ENCODE peak calls at places on chromosomes 11 and 22, in five cellular contexts. T, M, O, Z and Q are unnamed samples. For H3K9me3, the result is how much of the 10 kb centered on the place peaks cover.

GRCh38 chr22:20036535-20037392 is 15.9 kb downstream of the TANGO2 start:
- DNase-seq in T (no peak), Z (no peak), M (no peak), O (no peak), Q (no peak)

GRCh38 chr11:15199693-15200092 is 85.0 kb downstream of the INSC start:
- DNase-seq in M (peak), O (peak), T (peak), Z (no peak), Q (peak)

GRCh38 chr11:130636672-130637463 is 188.4 kb downstream of the ADAMTS15 start:
- DNase-seq in Z (no peak), O (no peak), M (no peak), T (no peak), Q (no peak)

GRCh38 chr11:10818594-10818993 is 9.9 kb upstream of the EIF4G2 start:
- DNase-seq in O (no peak), M (no peak), T (no peak), Z (no peak), Q (no peak)

GRCh38 chr11:128716661-128717210 is 22.9 kb downstream of the FLI1 start:
- DNase-seq in Z (peak), M (no peak), T (no peak), O (no peak), Q (no peak)

GRCh38 chr11:16392646-16393045 is 36.3 kb upstream of the SOX6 start:
- DNase-seq in O (no peak), Z (no peak), M (no peak), T (no peak), Q (no peak)

GRCh38 chr11:116870054-116870453 is 32.6 kb upstream of the APOA1 start:
- DNase-seq in T (no peak), M (no peak), Z (no peak), O (no peak), Q (no peak)

GRCh38 chr11:86370171-86370570 is 4.5 kb upstream of the CCDC81 start:
- DNase-seq in T (no peak), Z (no peak), O (no peak), M (no peak), Q (peak)

GRCh38 chr11:75931124-75931523 is 116.1 kb downstream of the UVRAG start:
- DNase-seq in M (no peak), O (no peak), Z (no peak), T (no peak), Q (no peak)

GRCh38 chr11:110121204-110121603 is 28.0 kb downstream of the ZC3H12C start:
- DNase-seq in M (no peak), T (peak), O (no peak), Z (no peak), Q (no peak)

GRCh38 chr11:62497132-62497915 is 49.3 kb downstream of the AHNAK start:
- DNase-seq in O (no peak), Z (no peak), M (peak), T (no peak), Q (no peak)

GRCh38 chr11:77027275-77027674 is 6.9 kb upstream of the B3GNT6 start:
- DNase-seq in Z (no peak), O (no peak), T (no peak), M (no peak), Q (no peak)

GRCh38 chr11:79441159-79441875 is 487 bp upstream of the TENM4 start:
- DNase-seq in O (no peak), T (peak), M (no peak), Z (no peak), Q (no peak)

GRCh38 chr11:69674267-69674885 is 777 bp downstream of the LTO1 start:
- DNase-seq in T (peak), M (no peak), O (no peak), Z (no peak), Q (peak)

GRCh38 chr11:115083129-115083823 is 404.9 kb downstream of the NXPE2 start:
- DNase-seq in Z (no peak), M (no peak), T (no peak), O (no peak), Q (no peak)

GRCh38 chr22:36160499-36160942 is at the start of gene APOL3:
- DNase-seq in T (peak), M (peak), O (peak), Z (peak), Q (peak)

GRCh38 chr11:31645747-31646146 is 136.2 kb downstream of the ELP4 start:
- DNase-seq in M (no peak), Z (no peak), O (no peak), T (peak), Q (no peak)

GRCh38 chr22:23282089-23282501 is 101.8 kb downstream of the BCR start:
- DNase-seq in O (peak), M (peak), Z (no peak), T (peak), Q (peak)

GRCh38 chr22:29092243-29092642 is 19.4 kb downstream of the KREMEN1 start:
- DNase-seq in T (peak), Z (no peak), O (no peak), M (no peak), Q (no peak)

GRCh38 chr11:46889689-46890475 is 28.5 kb downstream of the LRP4 start:
- DNase-seq in M (peak), Z (peak), T (peak), O (peak), Q (peak)

GRCh38 chr11:108698844-108699642 is 34.2 kb downstream of the DDX10 start:
- DNase-seq in M (no peak), O (no peak), Z (no peak), T (no peak), Q (no peak)

GRCh38 chr22:28029201-28029948 is 110.3 kb upstream of the PITPNB start:
- DNase-seq in M (peak), T (peak), O (peak), Z (no peak), Q (peak)

GRCh38 chr11:94809251-94809650 is 41.1 kb downstream of the AMOTL1 start:
- DNase-seq in M (no peak), T (no peak), Z (no peak), O (no peak), Q (no peak)

GRCh38 chr11:94814238-94814976 is 46.3 kb downstream of the AMOTL1 start:
- DNase-seq in Z (no peak), T (no peak), O (no peak), M (no peak), Q (no peak)

GRCh38 chr11:94815705-94816344 is 47.7 kb downstream of the AMOTL1 start:
- DNase-seq in O (no peak), Z (no peak), T (no peak), M (no peak), Q (no peak)

GRCh38 chr11:94813436-94813720 is 45.2 kb downstream of the AMOTL1 start:
- DNase-seq in O (no peak), T (no peak), Z (no peak), M (no peak), Q (no peak)
- H3K9me3 ChIP-seq in O (under half), T (under half), Z (under half), M (under half), Q (under half)

GRCh38 chr22:38205261-38206128 is 3.7 kb downstream of the MAFF start:
- DNase-seq in M (peak), O (peak), Z (no peak), T (peak), Q (peak)

GRCh38 chr22:38204784-38205183 is 3.0 kb downstream of the MAFF start:
- DNase-seq in Z (no peak), M (no peak), O (no peak), T (no peak), Q (no peak)

GRCh38 chr22:38203090-38203810 is 1.5 kb downstream of the MAFF start:
- DNase-seq in M (no peak), T (peak), O (no peak), Z (no peak), Q (no peak)

GRCh38 chr22:38202437-38203089 is 769 bp downstream of the MAFF start:
- DNase-seq in M (peak), O (peak), Z (peak), T (peak), Q (peak)

DNA sequence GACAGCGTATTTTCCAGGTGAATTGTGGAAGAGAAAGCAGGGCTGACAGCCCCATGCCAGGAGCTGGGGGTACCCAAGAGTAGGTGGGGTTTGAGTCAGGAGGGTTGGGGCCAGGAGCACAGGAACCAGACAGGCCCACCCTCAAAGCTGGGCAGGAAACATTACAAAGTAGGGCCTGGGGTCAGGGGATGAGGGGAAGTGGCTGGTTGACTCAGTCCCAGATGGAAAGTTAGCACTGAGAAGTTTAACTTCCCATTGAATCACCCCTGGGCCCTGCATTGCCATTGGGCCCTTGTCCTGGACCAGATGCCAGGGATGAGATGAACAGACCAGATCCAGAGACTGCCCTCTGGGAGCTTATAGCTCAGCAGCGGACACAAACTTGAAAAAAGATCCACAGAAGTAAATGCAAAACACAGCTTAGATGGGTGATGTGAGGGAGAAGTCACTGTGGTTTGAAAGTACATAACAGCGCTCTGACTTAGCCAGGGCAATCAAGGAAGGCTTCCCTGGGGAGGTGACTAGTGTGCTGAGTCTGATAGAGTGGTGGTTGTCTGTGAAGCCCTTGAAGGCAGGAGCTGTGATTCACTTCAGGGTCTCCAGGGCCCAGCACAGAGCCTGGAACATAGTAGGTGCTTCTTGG is 2.2 kb downstream of the MAFF start:
- DNase-seq in O (no peak), M (no peak), T (no peak), Z (no peak), Q (no peak)
- H3K4me3 ChIP-seq in O (peak), M (peak), T (no peak), Z (no peak), Q (peak)

DNA sequence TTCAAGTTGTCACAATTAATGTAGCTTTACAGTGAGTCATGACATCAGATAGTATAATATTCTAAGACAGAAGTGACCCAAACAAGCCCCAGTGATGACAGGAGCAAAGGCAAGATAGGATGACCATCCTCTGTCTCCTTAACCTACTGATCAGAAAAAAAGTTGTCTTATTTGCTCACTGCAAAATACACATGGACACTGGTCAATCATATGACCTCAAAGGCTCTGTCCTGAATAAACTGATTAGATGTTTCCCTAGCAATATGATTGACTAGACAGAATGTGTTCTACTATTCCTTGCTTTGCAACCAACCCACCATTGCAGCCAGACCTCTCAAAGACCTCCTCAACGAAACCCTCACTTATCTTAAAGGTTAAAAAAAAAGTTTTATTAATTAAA is 117.4 kb downstream of the SYN3 start:
- DNase-seq in Z (no peak), T (no peak), O (no peak), M (no peak), Q (no peak)
- H3K9me3 ChIP-seq in Z (under half), T (under half), O (under half), M (under half), Q (under half)

DNA sequence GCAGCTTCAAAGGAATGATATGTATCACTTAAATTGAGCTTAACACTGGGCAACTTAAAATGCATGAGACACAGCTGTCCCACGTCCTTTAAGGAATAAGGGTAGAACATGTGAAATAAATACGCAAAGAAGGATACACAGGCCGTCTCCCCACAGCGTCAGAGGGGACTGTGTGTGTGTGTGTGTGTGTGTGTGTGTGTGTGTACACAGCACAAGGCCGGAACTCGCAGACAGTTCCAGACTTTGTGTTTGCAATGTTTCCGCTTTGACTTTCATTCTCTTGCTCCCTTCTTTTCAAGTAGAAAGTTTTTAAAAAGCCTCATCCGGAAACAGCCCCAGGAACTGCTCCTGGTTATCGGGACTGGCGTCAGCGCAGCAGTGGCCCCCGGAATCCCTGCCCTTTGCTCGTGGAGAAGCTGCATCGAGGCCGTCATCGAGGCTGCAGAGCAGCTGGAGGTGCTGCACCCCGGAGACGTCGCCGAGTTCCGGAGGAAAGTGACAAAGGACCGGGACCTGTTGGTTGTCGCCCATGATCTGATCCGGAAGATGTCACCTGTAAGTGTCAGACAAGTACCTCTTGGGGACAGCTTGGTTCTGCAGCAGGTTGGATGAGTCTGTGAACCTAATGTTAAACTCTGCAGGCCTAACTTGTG is 13.3 kb downstream of the FAM118A start:
- DNase-seq in O (no peak), Z (no peak), M (no peak), T (no peak), Q (no peak)
- H3K4me3 ChIP-seq in O (no peak), Z (no peak), M (no peak), T (no peak), Q (no peak)

DNA sequence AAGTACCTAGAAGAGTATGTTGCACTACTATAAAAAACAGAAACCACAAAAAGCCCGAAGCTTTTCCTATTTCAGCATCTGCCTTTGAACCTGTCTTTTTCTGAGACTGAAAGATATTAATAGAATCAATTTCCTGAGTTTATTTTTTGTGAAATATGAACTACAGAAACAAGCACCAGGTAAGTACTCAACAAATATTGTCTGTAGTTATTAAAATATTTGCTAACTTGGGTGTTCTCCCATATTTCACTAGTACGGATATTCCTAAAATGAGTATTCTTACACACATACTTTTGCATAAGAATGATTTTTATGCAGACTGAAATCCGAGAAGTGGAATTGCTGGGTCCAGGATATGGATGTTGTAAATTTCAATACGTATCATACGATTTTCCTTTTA is 188.0 kb downstream of the OR4C45 start:
- DNase-seq in Z (no peak), O (no peak), T (no peak), M (no peak), Q (no peak)
- H3K9me3 ChIP-seq in Z (under half), O (under half), T (under half), M (under half), Q (under half)

DNA sequence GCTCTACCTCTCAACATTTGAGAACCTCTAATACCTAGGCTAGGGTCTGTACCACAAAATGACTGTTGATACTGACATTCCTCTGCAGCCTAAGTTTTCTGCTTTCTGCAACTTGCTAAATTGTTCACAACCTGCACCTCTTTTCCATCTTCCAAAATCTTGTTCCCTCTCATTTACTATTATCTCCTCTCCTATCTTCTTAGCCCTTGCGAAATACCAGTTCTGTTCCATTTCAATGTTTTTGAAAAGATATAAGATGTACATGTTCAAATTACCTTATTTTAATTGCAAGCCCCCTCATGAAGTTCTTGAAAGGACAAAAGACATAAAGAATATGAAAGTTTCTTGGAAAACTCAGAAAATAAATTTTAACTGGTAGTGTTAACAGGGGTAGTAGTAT is 72.3 kb downstream of the FAM168A start:
- DNase-seq in T (no peak), O (no peak), Z (no peak), M (no peak), Q (no peak)
- H3K4me3 ChIP-seq in T (no peak), O (no peak), Z (no peak), M (no peak), Q (no peak)

GRCh38 chr11:101211407-101211975 is 81.9 kb upstream of the PGR start:
- DNase-seq in T (no peak), M (no peak), Z (no peak), O (no peak), Q (no peak)
- H3K9me3 ChIP-seq in T (under half), M (under half), Z (under half), O (under half), Q (under half)

GRCh38 chr11:64357904-64358535 is 942 bp upstream of the RPS6KA4 start:
- DNase-seq in M (no peak), O (no peak), T (no peak), Z (peak), Q (no peak)
- H3K4me3 ChIP-seq in M (peak), O (peak), T (no peak), Z (peak), Q (peak)

GRCh38 chr11:64891215-64891848 is 12.9 kb upstream of the EHD1 start:
- DNase-seq in T (no peak), Z (no peak), O (no peak), M (no peak), Q (no peak)

GRCh38 chr11:64888406-64888757 is 10.0 kb upstream of the EHD1 start:
- DNase-seq in T (no peak), O (no peak), Z (no peak), M (no peak), Q (no peak)

GRCh38 chr11:64891880-64892279 is 13.5 kb upstream of the EHD1 start:
- DNase-seq in M (no peak), Z (no peak), T (no peak), O (no peak), Q (no peak)

GRCh38 chr11:64888761-64889511 is 10.5 kb upstream of the EHD1 start:
- DNase-seq in M (no peak), O (no peak), Z (no peak), T (no peak), Q (no peak)

DNA sequence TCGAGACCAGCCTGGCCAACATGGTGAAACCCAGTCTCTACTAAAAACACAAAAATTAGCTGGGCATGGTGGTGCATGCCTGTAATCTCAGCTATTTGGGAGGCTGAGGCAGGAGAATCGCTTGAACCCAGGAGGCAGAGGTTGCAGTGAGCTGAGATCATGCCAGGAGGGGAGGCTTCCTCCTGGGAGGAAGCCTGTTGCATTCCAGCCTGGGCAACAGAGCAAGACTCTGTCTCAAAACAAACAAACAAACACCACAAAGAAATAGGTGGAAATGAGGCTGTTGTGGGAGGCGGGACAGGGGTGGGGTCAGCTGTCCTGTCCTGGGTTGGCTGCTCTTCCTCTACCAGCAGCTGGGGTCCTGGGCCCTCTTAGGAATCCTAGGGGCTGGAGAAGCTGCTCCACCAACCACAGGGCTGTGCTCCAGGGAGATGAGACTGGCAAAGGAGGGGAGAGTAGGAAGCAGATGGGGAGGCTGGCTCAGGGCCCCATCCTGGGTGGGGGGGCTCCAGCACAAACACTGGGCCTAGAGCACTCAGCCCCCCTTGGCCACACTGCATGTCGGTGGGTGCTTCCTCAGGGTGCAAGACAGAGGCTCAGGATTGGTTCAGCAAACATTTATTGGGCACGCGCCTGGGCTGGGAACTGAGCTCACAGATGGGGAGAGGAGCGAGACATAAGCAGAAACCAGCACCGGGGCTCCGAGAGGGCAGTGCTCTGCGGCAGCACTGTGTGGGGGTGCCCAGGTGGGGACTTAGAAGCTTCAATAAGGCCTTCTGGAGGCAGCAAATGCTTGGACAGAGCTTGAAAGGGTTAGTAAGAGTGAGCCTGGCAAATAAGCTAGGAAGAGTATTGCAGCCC is 11.9 kb upstream of the EHD1 start:
- DNase-seq in M (no peak), O (no peak), Z (no peak), T (no peak), Q (no peak)
- H3K9me3 ChIP-seq in M (under half), O (under half), Z (under half), T (under half), Q (under half)